ENCODE peak calls at places on chromosomes 16 and 17, in eight cellular contexts. J is fibroblast of mammary gland, Z is IMR-90, B is mucosa of descending colon, S is ascending aorta, F is gastrocnemius medialis, I is cardiac fibroblast, G is astrocyte of the cerebellum. R is an unnamed sample.

GRCh38 chr17:11554042-11554441 is 44.2 kb upstream of the DNAH9 start:
- DNase-seq in J (no peak), Z (no peak), B (no peak), S (no peak), F (no peak), I (no peak), G (no peak), R (no peak)

GRCh38 chr17:17690156-17690737 is 9.0 kb downstream of the RAI1 start:
- DNase-seq in J (no peak), Z (no peak), B (no peak), S (no peak), F (no peak), I (no peak), G (no peak), R (no peak)

GRCh38 chr16:29232811-29233704 is 173.5 kb downstream of the NPIPB11 start:
- DNase-seq in J (no peak), Z (no peak), B (no peak), S (peak; percentile 53), F (no peak), I (no peak), G (no peak), R (no peak)

GRCh38 chr17:4375039-4375748 is 8.7 kb upstream of the UBE2G1 start:
- DNase-seq in J (no peak), Z (no peak), B (no peak), S (no peak), F (no peak), I (no peak), G (no peak), R (no peak)

GRCh38 chr17:74635418-74635817 is 11.9 kb upstream of the CD300E start:
- DNase-seq in J (no peak), Z (no peak), B (no peak), S (no peak), F (no peak), I (no peak), G (no peak), R (no peak)

GRCh38 chr16:85670840-85671239 is 17.9 kb downstream of the GINS2 start:
- DNase-seq in J (no peak), Z (no peak), B (no peak), S (no peak), F (no peak), I (no peak), G (no peak), R (no peak)

GRCh38 chr17:72110231-72110952 is 10.4 kb upstream of the SOX9 start:
- DNase-seq in J (peak; percentile 6), Z (no peak), B (no peak), S (no peak), F (no peak), I (no peak), G (no peak), R (no peak)

GRCh38 chr17:37816951-37817350 is 72.1 kb upstream of the HNF1B start:
- DNase-seq in J (no peak), Z (peak; percentile 13), B (no peak), S (no peak), F (no peak), I (no peak), G (no peak), R (no peak)

GRCh38 chr17:58487589-58488427 is at the start of gene HSF5:
- DNase-seq in J (no peak), Z (no peak), B (peak; percentile 14), S (no peak), F (no peak), I (peak; percentile 16), G (no peak), R (no peak)

GRCh38 chr17:6269474-6269873 is 165.4 kb downstream of the AIPL1 start:
- DNase-seq in J (peak; percentile 4), Z (peak; percentile 28), B (peak; percentile 65), S (no peak), F (no peak), I (peak; percentile 12), G (peak; percentile 59), R (peak; percentile 1)

GRCh38 chr17:78958556-78959191 is 21.0 kb downstream of the LGALS3BP start:
- DNase-seq in J (no peak), Z (no peak), B (peak; percentile 15), S (no peak), F (no peak), I (peak; percentile 42), G (no peak), R (no peak)

GRCh38 chr17:81807839-81808238 is 3.9 kb downstream of the GCGR start:
- DNase-seq in J (no peak), Z (no peak), B (no peak), S (no peak), F (no peak), I (no peak), G (no peak), R (no peak)

DNA sequence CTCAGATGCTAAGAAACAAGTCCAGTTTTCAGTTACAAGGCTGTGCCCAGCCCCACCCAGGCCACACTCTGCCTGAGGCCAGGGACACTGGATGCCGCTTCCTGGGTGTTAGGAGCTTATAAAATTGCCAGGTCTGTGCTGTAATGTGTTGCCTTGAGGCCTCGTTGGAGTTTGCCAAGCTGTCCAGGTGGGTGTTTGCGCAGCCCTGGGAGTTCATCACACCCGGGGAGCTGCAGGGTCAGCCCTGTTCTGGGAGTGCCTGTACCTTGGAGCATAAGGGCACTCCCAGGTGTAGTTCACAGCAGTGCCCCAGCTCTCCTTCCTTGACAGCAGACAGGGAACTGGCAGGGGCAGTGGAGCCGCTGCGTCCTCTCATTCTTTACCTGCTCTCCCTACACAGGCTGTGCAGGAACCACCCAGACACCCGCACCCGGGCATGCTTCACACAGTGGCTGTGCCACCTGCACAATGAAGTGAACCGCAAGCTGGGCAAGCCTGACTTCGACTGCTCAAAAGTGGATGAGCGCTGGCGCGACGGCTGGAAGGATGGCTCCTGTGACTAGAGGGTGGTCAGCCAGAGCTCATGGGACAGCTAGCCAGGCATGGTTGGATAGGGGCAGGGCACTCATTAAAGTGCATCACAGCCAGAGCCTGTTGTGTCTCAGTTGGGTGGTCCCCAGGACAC is 1.6 kb downstream of the GFER start:
- DNase-seq in J (no peak), Z (no peak), B (peak; percentile 72), S (no peak), F (no peak), I (no peak), G (no peak), R (no peak)
- H3K4me3 ChIP-seq in J (no peak overlapping the region), Z (no peak overlapping the region), B (no peak overlapping the region), S (peak overlapping the region; percentile 95), F (no peak overlapping the region), I (no peak overlapping the region), G (no peak overlapping the region), R (peak overlapping the region; percentile 71)

DNA sequence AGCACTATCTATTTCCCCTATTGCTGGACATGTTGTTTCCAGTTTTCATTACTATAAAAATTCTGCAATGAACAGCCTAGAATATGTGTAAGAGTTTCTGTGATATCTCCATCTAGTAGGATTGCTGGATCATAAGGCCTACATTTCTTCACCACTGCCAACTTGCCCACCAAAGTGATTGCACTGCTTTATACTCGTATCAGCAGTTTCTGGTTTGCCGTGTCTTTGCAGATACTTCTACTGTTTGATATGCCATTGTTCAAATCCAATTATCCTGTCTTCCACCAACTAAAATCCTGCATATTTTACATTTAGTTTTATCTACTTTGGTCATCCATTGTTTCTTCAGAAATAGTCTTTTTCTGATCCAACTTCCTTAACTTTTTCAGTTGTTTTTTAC is 21.1 kb downstream of the CEP95 start:
- DNase-seq in J (no peak), Z (no peak), B (no peak), S (no peak), F (no peak), I (no peak), G (no peak), R (no peak)
- H3K4me3 ChIP-seq in J (no peak overlapping the region), Z (no peak overlapping the region), B (no peak overlapping the region), S (no peak overlapping the region), F (no peak overlapping the region), I (no peak overlapping the region), G (no peak overlapping the region), R (no peak overlapping the region)

GRCh38 chr17:48605991-48606891 is 1.5 kb upstream of the HOXB6 start:
- DNase-seq in J (no peak), Z (no peak), B (no peak), S (no peak), F (no peak), I (no peak), G (no peak), R (no peak)

GRCh38 chr17:48605409-48605864 is 651 bp upstream of the HOXB6 start:
- DNase-seq in J (no peak), Z (no peak), B (no peak), S (no peak), F (no peak), I (no peak), G (no peak), R (no peak)

GRCh38 chr17:48601528-48602430 is 3.0 kb downstream of the HOXB6 start:
- DNase-seq in J (no peak), Z (no peak), B (peak; percentile 82), S (no peak), F (no peak), I (no peak), G (no peak), R (no peak)

GRCh38 chr17:48604770-48605329 is at the start of gene HOXB6:
- DNase-seq in J (peak; percentile 63), Z (no peak), B (peak; percentile 93), S (peak; percentile 81), F (no peak), I (no peak), G (no peak), R (no peak)

DNA sequence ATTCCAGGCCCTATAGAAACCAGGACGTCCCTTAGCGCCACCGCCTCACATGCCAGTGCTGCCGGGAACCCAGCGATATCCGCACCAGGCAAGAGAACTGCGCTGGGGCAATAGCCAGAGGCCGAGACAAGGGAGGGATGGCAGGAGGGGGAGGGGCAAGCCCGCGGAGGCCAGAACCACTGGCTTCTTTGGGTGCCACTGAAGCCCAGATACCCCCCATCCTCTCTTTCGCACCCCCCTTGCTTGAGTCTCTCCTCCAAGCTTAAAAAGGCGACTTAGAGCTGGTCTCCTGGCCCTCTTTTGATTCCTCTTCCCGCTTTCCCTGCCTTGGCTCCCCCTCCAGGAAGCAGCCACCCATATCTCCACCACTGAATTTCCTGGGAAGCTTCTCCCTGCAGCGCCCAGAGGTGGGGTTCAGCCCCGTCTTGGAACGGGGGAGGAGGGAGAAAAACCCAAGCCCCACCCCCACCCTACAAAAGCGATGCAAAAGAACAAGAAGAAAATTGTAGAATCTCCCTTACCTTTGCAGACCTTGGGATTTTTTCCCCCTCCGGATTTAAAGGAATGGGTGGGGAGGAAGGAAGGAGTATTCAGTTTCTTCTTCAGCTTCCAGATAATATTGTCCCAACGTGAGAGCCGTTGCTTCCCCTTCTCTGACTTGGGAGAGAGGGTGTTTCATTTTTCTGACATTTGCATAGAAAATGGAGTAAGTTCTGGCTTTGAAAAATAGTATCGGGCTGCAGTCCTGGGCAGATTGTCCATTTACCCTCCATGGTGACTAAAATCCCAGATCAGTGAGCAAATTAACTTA is 622 bp downstream of the HOXB6 start:
- DNase-seq in J (peak; percentile 70), Z (no peak), B (peak; percentile 77), S (peak; percentile 80), F (no peak), I (no peak), G (no peak), R (no peak)
- H3K4me3 ChIP-seq in J (peak overlapping the region; percentile 88), Z (no peak overlapping the region), B (peak overlapping the region; percentile 54), S (peak overlapping the region; percentile 70), F (peak overlapping the region; percentile 39), I (no peak overlapping the region), G (no peak overlapping the region), R (peak overlapping the region; percentile 52)

DNA sequence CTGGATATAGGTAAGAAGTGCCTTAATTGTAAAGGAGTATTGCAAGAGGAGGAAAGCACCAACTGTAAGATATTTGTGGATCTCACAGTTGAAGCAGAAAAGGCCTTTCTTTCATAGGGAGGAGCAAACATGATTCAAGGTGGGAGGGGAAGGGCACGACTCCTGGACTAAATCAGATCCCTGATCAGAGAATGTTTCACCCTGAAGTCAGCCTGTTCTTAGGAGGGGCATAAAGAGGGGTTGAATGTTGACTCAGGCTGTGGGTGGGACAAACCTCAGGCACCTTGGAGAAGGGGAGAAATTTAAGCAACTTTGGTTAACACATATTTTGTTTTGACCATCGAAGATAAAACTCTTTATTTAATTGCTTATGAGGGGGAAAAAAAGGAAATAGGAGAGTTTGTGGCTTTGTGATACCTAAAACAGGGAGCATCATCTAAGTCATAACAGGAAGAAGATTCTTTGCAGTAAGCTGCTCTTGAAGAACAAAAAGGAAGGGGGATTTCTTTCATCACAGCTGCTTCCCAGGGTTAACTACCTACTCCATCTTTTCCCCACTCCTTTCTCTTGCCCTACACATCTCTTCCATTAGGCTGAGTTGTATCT is 158.6 kb upstream of the ZNF267 start:
- DNase-seq in J (peak; percentile 14), Z (no peak), B (no peak), S (no peak), F (no peak), I (no peak), G (no peak), R (no peak)
- H3K4me3 ChIP-seq in J (no peak overlapping the region), Z (no peak overlapping the region), B (no peak overlapping the region), S (peak overlapping the region; percentile 92), F (peak overlapping the region; percentile 89), I (no peak overlapping the region), G (no peak overlapping the region), R (no peak overlapping the region)

R was measured in skeletal muscle cell.